ENCODE peak calls at places on chromosomes 7 and 10, in eight cellular contexts. H, W, M, G, Q, O, X and V are unnamed samples.

GRCh38 chr7:42522227-42522991 is 285.4 kb upstream of the GLI3 start:
- DNase-seq in H (no peak), W (no peak), Q (no peak), G (no peak), O (peak), M (peak), X (peak), V (peak)

GRCh38 chr7:2450198-2451107 is 25.7 kb downstream of the GRIFIN start:
- DNase-seq in X (no peak), Q (no peak), M (no peak), W (no peak), O (no peak), H (no peak), G (no peak), V (no peak)

GRCh38 chr10:31838065-31838464 is 90.6 kb downstream of the ARHGAP12 start:
- DNase-seq in H (no peak), X (no peak), M (no peak), G (no peak), W (no peak), O (no peak), Q (no peak), V (no peak)

GRCh38 chr7:30206466-30206865 is 71.7 kb downstream of the MTURN start:
- DNase-seq in O (no peak), H (no peak), W (peak), G (no peak), X (peak), Q (no peak), M (no peak), V (peak)

GRCh38 chr7:11579141-11579540 is 252.9 kb downstream of the THSD7A start:
- DNase-seq in H (no peak), Q (no peak), O (no peak), X (no peak), G (no peak), M (no peak), W (no peak), V (peak)

GRCh38 chr10:102796407-102797176 is 40.6 kb downstream of the CYP17A1 start:
- DNase-seq in H (peak), G (peak), M (peak), Q (no peak), W (no peak), X (peak), O (peak), V (peak)

GRCh38 chr7:67341153-67341768 is 344.6 kb downstream of the TYW1 start:
- DNase-seq in M (no peak), H (no peak), O (no peak), G (no peak), Q (no peak), W (no peak), X (no peak), V (no peak)

GRCh38 chr10:63520463-63521388 is 475 bp upstream of the REEP3 start:
- DNase-seq in H (peak), Q (peak), W (peak), X (peak), M (no peak), G (peak), O (peak), V (peak)

GRCh38 chr10:23417254-23417653 is 21.6 kb upstream of the OTUD1 start:
- DNase-seq in O (no peak), W (no peak), H (no peak), Q (no peak), G (no peak), X (no peak), M (no peak), V (no peak)

GRCh38 chr7:150801242-150801945 is 825 bp downstream of the TMEM176A start:
- DNase-seq in M (no peak), Q (no peak), G (no peak), X (no peak), O (no peak), H (no peak), W (no peak), V (no peak)

GRCh38 chr10:54800677-54801480 is at the start of gene PCDH15:
- DNase-seq in X (no peak), O (peak), Q (peak), G (peak), M (no peak), W (peak), H (peak), V (peak)

GRCh38 chr10:22554481-22555182 is 159.7 kb downstream of the PIP4K2A start:
- DNase-seq in Q (no peak), M (peak), H (peak), O (peak), W (peak), X (peak), G (peak), V (peak)

GRCh38 chr10:49741108-49741995 is 20.8 kb downstream of the OGDHL start:
- DNase-seq in G (no peak), Q (no peak), X (peak), M (no peak), H (no peak), W (peak), O (no peak), V (no peak)

GRCh38 chr7:120837599-120837998 is 20.3 kb downstream of the TSPAN12 start:
- DNase-seq in G (no peak), M (no peak), X (no peak), O (no peak), Q (no peak), W (no peak), H (no peak), V (no peak)

GRCh38 chr7:37285701-37286475 is 162.8 kb downstream of the ELMO1 start:
- DNase-seq in W (no peak), M (no peak), H (peak), Q (no peak), G (peak), O (no peak), X (no peak), V (peak)

GRCh38 chr7:74057216-74057925 is 26.2 kb upstream of the LIMK1 start:
- DNase-seq in W (no peak), M (no peak), H (no peak), X (no peak), O (no peak), G (no peak), Q (no peak), V (no peak)

GRCh38 chr10:49409755-49410154 is 13.9 kb upstream of the DRGX start:
- DNase-seq in G (no peak), M (no peak), X (no peak), H (no peak), W (no peak), Q (peak), O (no peak), V (no peak)

GRCh38 chr7:122306320-122307227 is 2.0 kb upstream of the FEZF1 start:
- DNase-seq in G (no peak), M (no peak), H (no peak), O (no peak), X (no peak), W (no peak), Q (no peak), V (no peak)
- H3K4me3 ChIP-seq in G (peak), M (peak), H (no peak), O (no peak), X (no peak), W (no peak), Q (no peak), V (no peak)

GRCh38 chr10:9608592-9608991 is 1409.1 kb upstream of the CELF2 start:
- DNase-seq in G (no peak), Q (no peak), O (peak), H (no peak), W (peak), X (peak), M (no peak), V (peak)
- TF ChIP-seq CTCF in G (no peak), Q (no peak), O (peak), H (peak), W (peak), X (peak), M (no peak), V (peak)

GRCh38 chr10:17836917-17837316 is 27.8 kb downstream of the MRC1 start:
- DNase-seq in X (peak), O (peak), M (no peak), W (peak), Q (peak), G (peak), H (peak), V (peak)
- H3K4me3 ChIP-seq in X (no peak), O (no peak), M (peak), W (peak), Q (peak), G (no peak), H (no peak), V (no peak)

GRCh38 chr10:70417568-70417967 is 13.6 kb downstream of the EIF4EBP2 start:
- DNase-seq in X (peak), H (no peak), Q (no peak), W (peak), M (no peak), O (no peak), G (no peak), V (no peak)
- TF ChIP-seq CTCF in X (no peak), H (no peak), Q (no peak), W (no peak), M (no peak), O (no peak), G (no peak), V (no peak)

DNA sequence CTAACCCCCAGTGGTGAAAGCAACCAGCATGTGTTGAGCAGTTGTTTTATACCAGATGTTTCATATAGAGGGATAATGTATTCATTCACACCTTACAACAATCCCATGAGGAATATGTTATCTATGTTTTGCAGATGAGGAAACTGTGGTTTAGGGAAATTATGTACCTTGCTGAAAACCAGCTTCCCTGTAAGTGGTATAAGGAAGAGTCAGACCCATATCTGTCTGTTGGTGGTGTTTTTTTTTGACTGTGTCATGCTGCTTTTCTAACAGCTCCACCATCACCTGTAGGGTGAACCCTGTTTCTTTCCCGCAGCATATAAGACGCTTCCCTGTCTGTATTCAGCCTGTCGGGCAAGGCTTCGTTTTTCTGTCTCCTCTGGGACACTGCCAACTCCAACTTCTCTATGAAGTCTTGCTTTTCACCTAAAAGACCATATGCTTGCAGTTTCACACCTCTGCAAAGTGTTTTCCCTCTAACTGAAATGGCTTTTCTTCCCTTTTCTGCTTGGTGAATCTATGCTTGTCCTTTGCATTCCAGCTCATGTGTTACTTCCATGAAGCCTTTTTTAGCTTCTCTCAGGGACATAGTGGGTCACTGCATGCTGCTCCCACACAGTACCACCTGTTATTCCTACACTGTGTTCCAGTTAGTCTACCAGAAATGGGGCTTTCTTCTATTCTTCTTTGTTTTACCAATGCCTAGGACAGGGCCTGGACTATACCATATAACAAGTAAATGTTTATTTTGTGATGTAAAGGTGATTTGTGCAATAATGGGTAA is 92.8 kb downstream of the ST7 start:
- DNase-seq in X (no peak), O (no peak), G (no peak), W (no peak), H (no peak), M (no peak), Q (no peak), V (no peak)
- H3K4me3 ChIP-seq in X (no peak), O (no peak), G (no peak), W (no peak), H (no peak), M (no peak), Q (no peak), V (no peak)